ENCODE peak calls at places on chromosome 1, in seven cellular contexts. S is sigmoid colon, E is prostate gland, L is spleen, G is uterus, R is GM12878, J is heart left ventricle. D is an unnamed sample.

GRCh38 chr1:155269381-155269780 is 3.9 kb downstream of the CLK2 start:
- DNase-seq in G (no peak), E (no peak), L (peak; percentile 55), R (no peak), J (no peak), S (no peak), D (no peak)

GRCh38 chr1:81949421-81949820 is 148.7 kb downstream of the ADGRL2 start:
- DNase-seq in L (no peak), R (no peak), S (no peak), E (peak; percentile 56), J (no peak), G (no peak), D (no peak)

GRCh38 chr1:202968895-202969295 is 1.8 kb upstream of the CYB5R1 start:
- DNase-seq in J (peak; percentile 37), R (peak; percentile 33), L (peak; percentile 80), E (no peak), S (peak; percentile 74), G (peak; percentile 43), D (peak; percentile 72)

GRCh38 chr1:27520651-27521050 is 30.7 kb upstream of the WASF2 start:
- DNase-seq in E (no peak), G (no peak), S (no peak), L (no peak), R (no peak), J (no peak), D (peak; percentile 72)

GRCh38 chr1:165945911-165946310 is 118.5 kb downstream of the UCK2 start:
- DNase-seq in S (no peak), R (no peak), G (no peak), J (no peak), L (no peak), E (no peak), D (no peak)

GRCh38 chr1:204659061-204659460 is 26.5 kb downstream of the LRRN2 start:
- DNase-seq in G (no peak), L (no peak), E (no peak), R (no peak), S (no peak), J (no peak), D (no peak)

GRCh38 chr1:6026095-6026809 is 19.4 kb upstream of the KCNAB2 start:
- DNase-seq in G (peak; percentile 45), L (peak; percentile 100), R (peak; percentile 83), S (peak; percentile 83), J (peak; percentile 89), E (peak; percentile 39), D (peak; percentile 99)

GRCh38 chr1:201049248-201049831 is 25.8 kb upstream of the KIF21B start:
- DNase-seq in J (no peak), G (no peak), L (no peak), S (no peak), R (no peak), E (no peak), D (no peak)

GRCh38 chr1:87794788-87795614 is 466.3 kb downstream of the LMO4 start:
- DNase-seq in S (no peak), L (no peak), E (no peak), J (no peak), R (no peak), G (no peak), D (no peak)

GRCh38 chr1:113887392-113887767 is at the start of gene BCL2L15:
- DNase-seq in G (no peak), R (no peak), L (no peak), E (no peak), S (no peak), J (no peak), D (no peak)

GRCh38 chr1:219582865-219583264 is 30.0 kb downstream of the ZC3H11B start:
- DNase-seq in E (no peak), L (no peak), S (no peak), R (no peak), G (no peak), J (no peak), D (no peak)

GRCh38 chr1:222331765-222332164 is 216.1 kb downstream of the HHIPL2 start:
- DNase-seq in L (no peak), S (no peak), G (no peak), R (no peak), J (no peak), E (no peak), D (no peak)

GRCh38 chr1:78102082-78102481 is 56.3 kb downstream of the GIPC2 start:
- DNase-seq in S (no peak), L (no peak), J (no peak), G (no peak), E (no peak), R (no peak), D (no peak)

GRCh38 chr1:47813970-47814369 is 183.2 kb downstream of the TRABD2B start:
- DNase-seq in E (no peak), L (no peak), G (no peak), S (no peak), R (no peak), J (no peak), D (no peak)
- TF ChIP-seq POLR2A in E (no peak), L (no peak), G (no peak), S (no peak), R (no peak), J (no peak), D (no peak)

DNA sequence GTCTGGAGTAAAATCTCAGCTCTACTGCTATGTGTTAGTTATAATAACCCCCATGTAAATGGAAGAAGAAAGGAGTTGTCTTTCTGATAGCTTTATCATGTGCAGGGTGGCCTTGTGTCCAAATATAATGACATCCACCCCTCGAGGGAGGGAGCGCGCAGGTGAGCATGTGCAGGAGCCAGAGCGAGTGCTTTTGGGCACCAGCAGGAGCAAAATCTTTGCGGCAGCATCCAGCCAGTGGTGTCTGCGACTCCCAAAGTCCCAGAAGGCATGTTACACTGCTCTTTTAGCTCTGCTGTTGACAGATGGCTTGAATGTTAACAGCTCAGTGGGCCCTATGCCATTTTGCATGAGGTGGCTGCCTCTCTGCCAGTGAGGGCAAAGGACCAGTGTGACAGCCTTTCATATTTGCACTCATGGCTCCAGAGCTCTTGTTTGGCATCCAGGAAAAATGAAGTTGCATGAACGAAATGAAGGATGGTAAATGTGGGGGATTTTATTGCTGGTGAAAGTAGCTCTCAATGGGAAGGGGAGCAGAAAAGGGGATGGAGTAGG is 146.7 kb downstream of the HMCN1 start:
- DNase-seq in L (peak; percentile 51), E (no peak), J (no peak), R (no peak), S (no peak), G (no peak), D (no peak)
- TF ChIP-seq POLR2A in L (no peak), E (no peak), J (no peak), R (no peak), S (no peak), G (no peak), D (no peak)

DNA sequence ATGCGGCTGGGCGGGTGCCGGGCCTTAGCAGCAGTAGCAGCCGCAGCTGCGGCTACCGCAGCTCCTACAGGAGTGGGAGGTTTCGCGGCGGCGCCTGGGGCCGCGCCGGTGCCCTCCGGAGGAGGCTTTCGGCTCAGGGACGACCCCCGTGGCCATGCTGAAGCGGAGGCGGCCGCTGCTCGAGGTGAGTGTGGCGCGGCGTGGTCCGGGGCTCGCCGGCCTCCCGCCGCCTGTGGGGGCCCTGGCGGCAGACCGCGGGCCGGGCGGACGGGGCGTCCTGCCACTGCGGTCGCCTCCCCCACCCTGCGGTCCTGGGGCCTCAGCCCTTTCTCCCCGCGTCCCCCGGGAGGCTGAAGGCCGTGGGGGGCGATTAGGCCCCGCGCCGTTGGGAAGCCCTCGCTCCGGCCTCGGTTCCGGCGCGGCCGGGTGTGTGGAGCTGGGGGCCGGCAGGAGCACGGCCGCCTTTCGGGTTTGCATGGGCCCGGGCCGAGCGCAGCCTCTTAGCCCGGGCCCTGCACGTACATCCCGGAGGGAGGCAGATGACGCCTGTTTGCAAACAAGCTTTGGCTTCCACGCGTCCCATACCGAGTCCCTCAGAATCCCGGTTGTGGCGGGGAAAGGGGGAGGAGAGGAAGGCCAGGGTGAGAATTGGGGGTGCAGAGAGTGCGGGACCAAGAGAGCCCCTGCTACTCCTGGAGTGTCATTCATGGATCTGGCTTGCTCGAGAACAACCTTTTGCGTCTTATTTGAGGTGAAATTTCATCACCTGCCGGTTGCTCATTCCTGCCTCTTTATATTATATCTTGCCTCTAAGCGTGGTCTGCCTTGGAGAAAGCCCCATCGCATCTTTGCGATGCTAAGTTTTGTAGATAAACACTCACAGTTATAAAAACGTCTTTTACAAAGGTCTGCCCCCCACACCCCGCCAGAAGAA is 598 bp downstream of the ZFYVE9 start:
- DNase-seq in S (peak; percentile 76), L (peak; percentile 81), R (no peak), E (peak; percentile 32), G (peak; percentile 32), J (peak; percentile 37), D (peak; percentile 56)
- TF ChIP-seq POLR2A in S (no peak), L (no peak), R (peak; percentile 1), E (no peak), G (no peak), J (no peak), D (no peak)

DNA sequence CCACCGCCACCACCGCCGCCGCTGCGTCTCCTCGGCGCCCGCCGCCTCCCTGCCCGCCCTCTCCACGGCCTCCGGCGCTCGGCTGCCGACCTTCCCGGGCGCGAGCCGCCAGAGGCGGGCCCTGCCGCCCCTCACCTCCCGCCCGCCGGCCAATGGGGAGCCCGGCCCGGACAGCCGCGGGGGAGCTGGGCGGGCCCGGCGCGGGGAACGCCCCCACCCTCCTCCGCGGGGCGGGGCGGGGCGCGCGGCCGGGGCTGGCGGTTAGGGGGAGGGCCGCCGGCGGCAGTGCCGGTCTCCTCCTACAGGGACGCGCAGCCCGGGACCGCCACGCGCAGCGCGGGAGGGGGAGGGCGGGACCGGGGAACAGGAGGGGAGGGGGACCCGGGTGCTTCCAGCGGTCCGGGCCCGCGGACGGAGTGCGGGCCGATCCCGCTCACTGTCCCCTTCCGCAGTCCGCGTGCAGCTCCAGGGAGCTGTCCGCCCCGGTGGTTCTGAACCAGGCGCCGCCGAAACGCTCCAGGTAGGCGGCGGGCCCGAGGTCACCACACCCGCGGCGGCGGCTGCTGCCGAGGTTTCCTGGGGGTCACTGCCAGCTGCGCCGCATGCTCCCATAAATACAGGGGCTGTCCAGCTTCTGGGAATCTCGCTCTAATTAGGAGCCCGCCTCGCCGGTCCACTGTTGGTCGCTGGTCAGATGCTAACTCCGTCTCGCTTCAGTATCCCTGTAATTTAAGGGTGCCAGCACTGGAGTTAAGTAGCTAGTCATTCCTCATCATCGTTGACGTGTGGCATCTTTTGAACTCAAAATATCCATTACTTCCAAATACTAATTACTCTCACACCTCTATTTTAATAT is at the start of gene PGBD5:
- DNase-seq in S (peak; percentile 69), E (peak; percentile 61), R (no peak), J (peak; percentile 75), L (peak; percentile 84), G (no peak), D (peak; percentile 74)
- TF ChIP-seq POLR2A in S (no peak), E (no peak), R (no peak), J (no peak), L (no peak), G (no peak), D (no peak)